ENCODE peak calls at places on chromosomes 4 and X, in four cellular contexts. One of them, this sample, is unnamed.

GRCh38 chrX:47539860-47540259 is 21.1 kb upstream of the ARAF start:
- DNase-seq in fibroblast of the aortic adventitia: peak
- DNase-seq in heart right ventricle: no peak
- DNase-seq in psoas muscle: no peak
- DNase-seq in this sample: no peak

GRCh38 chr4:15294202-15294601 is 133.6 kb upstream of the C1QTNF7 start:
- DNase-seq in fibroblast of the aortic adventitia: no peak
- DNase-seq in heart right ventricle: no peak
- DNase-seq in psoas muscle: no peak
- DNase-seq in this sample: no peak

GRCh38 chr4:125316391-125316780 is 1.6 kb downstream of the FAT4 start:
- DNase-seq in fibroblast of the aortic adventitia: no peak
- DNase-seq in heart right ventricle: peak
- DNase-seq in psoas muscle: peak
- DNase-seq in this sample: no peak

GRCh38 chr4:896216-896615 is 35.9 kb downstream of the GAK start:
- DNase-seq in fibroblast of the aortic adventitia: no peak
- DNase-seq in heart right ventricle: no peak
- DNase-seq in psoas muscle: no peak
- DNase-seq in this sample: no peak

GRCh38 chr4:185566425-185566824 is 31.1 kb upstream of the PDLIM3 start:
- DNase-seq in fibroblast of the aortic adventitia: no peak
- DNase-seq in heart right ventricle: peak
- DNase-seq in psoas muscle: no peak
- DNase-seq in this sample: no peak

GRCh38 chr4:73538162-73538561 is 56.6 kb downstream of the AFM start:
- DNase-seq in fibroblast of the aortic adventitia: no peak
- DNase-seq in heart right ventricle: no peak
- DNase-seq in psoas muscle: no peak
- DNase-seq in this sample: no peak

GRCh38 chr4:30837131-30837539 is 117.0 kb downstream of the PCDH7 start:
- DNase-seq in fibroblast of the aortic adventitia: peak
- DNase-seq in heart right ventricle: no peak
- DNase-seq in psoas muscle: no peak
- DNase-seq in this sample: no peak

GRCh38 chr4:60724623-60725022 is 475.5 kb upstream of the ADGRL3 start:
- DNase-seq in fibroblast of the aortic adventitia: peak
- DNase-seq in heart right ventricle: peak
- DNase-seq in psoas muscle: no peak
- DNase-seq in this sample: no peak

GRCh38 chrX:40392599-40392998 is 188.2 kb upstream of the ATP6AP2 start:
- DNase-seq in fibroblast of the aortic adventitia: no peak
- DNase-seq in heart right ventricle: no peak
- DNase-seq in psoas muscle: no peak
- DNase-seq in this sample: no peak

GRCh38 chrX:437636-438390 is 51.1 kb upstream of the PPP2R3B start:
- DNase-seq in fibroblast of the aortic adventitia: no peak
- DNase-seq in heart right ventricle: no peak
- DNase-seq in psoas muscle: peak
- DNase-seq in this sample: no peak

GRCh38 chr4:188372051-188372450 is 232.8 kb downstream of the TRIML1 start:
- DNase-seq in fibroblast of the aortic adventitia: no peak
- DNase-seq in heart right ventricle: no peak
- DNase-seq in psoas muscle: no peak
- DNase-seq in this sample: no peak

GRCh38 chrX:153862369-153863250 is 23.4 kb downstream of the L1CAM start:
- DNase-seq in fibroblast of the aortic adventitia: no peak
- DNase-seq in heart right ventricle: no peak
- DNase-seq in psoas muscle: no peak
- DNase-seq in this sample: no peak

GRCh38 chr4:3807311-3807710 is 41.1 kb downstream of the ADRA2C start:
- DNase-seq in fibroblast of the aortic adventitia: no peak
- DNase-seq in heart right ventricle: no peak
- DNase-seq in psoas muscle: no peak
- DNase-seq in this sample: no peak

GRCh38 chrX:21975242-21975641 is 34.7 kb downstream of the SMS start:
- DNase-seq in fibroblast of the aortic adventitia: no peak
- DNase-seq in heart right ventricle: no peak
- DNase-seq in psoas muscle: no peak
- DNase-seq in this sample: no peak

GRCh38 chr4:108168672-108169562 is at the start of gene LEF1:
- DNase-seq in fibroblast of the aortic adventitia: peak
- DNase-seq in heart right ventricle: no peak
- DNase-seq in psoas muscle: peak
- DNase-seq in this sample: peak

GRCh38 chr4:11805837-11806236 is 377.1 kb upstream of the HS3ST1 start:
- DNase-seq in fibroblast of the aortic adventitia: peak
- DNase-seq in heart right ventricle: no peak
- DNase-seq in psoas muscle: no peak
- DNase-seq in this sample: peak

GRCh38 chr4:15906024-15906443 is 32.5 kb downstream of the FGFBP1 start:
- DNase-seq in fibroblast of the aortic adventitia: no peak
- DNase-seq in heart right ventricle: no peak
- DNase-seq in psoas muscle: no peak
- DNase-seq in this sample: no peak

GRCh38 chrX:2829066-2829430 is 318 bp downstream of the GYG2 start:
- DNase-seq in fibroblast of the aortic adventitia: no peak
- DNase-seq in heart right ventricle: no peak
- DNase-seq in psoas muscle: no peak
- DNase-seq in this sample: no peak

GRCh38 chrX:81348388-81348787 is 146.5 kb downstream of the SH3BGRL start:
- DNase-seq in fibroblast of the aortic adventitia: no peak
- DNase-seq in heart right ventricle: no peak
- DNase-seq in psoas muscle: no peak
- DNase-seq in this sample: no peak

GRCh38 chr4:26813698-26814097 is 46.9 kb upstream of the STIM2 start:
- DNase-seq in fibroblast of the aortic adventitia: no peak
- DNase-seq in heart right ventricle: peak
- DNase-seq in psoas muscle: no peak
- DNase-seq in this sample: no peak

GRCh38 chrX:131734621-131735020 is 190.7 kb downstream of the OR13H1 start:
- DNase-seq in fibroblast of the aortic adventitia: peak
- DNase-seq in heart right ventricle: peak
- DNase-seq in psoas muscle: peak
- DNase-seq in this sample: no peak

GRCh38 chr4:163949976-163950601 is 455.6 kb downstream of the TMA16 start:
- DNase-seq in fibroblast of the aortic adventitia: no peak
- DNase-seq in heart right ventricle: no peak
- DNase-seq in psoas muscle: peak
- DNase-seq in this sample: no peak

GRCh38 chrX:133265331-133265730 is 47.2 kb upstream of the TFDP3 start:
- DNase-seq in fibroblast of the aortic adventitia: no peak
- DNase-seq in heart right ventricle: no peak
- DNase-seq in psoas muscle: no peak
- DNase-seq in this sample: no peak

GRCh38 chr4:81472249-81473085 is 760 bp upstream of the RASGEF1B start:
- DNase-seq in fibroblast of the aortic adventitia: peak
- DNase-seq in heart right ventricle: peak
- DNase-seq in psoas muscle: no peak
- DNase-seq in this sample: peak

GRCh38 chr4:103197765-103198110 is 405 bp downstream of the CENPE start:
- DNase-seq in fibroblast of the aortic adventitia: no peak
- DNase-seq in heart right ventricle: no peak
- DNase-seq in psoas muscle: no peak
- DNase-seq in this sample: peak

GRCh38 chrX:147376601-147377387 is 534.9 kb upstream of the FMR1 start:
- DNase-seq in fibroblast of the aortic adventitia: no peak
- DNase-seq in heart right ventricle: no peak
- DNase-seq in psoas muscle: peak
- DNase-seq in this sample: no peak

GRCh38 chr4:41573458-41574129 is 35.6 kb downstream of the LIMCH1 start:
- DNase-seq in fibroblast of the aortic adventitia: peak
- DNase-seq in heart right ventricle: no peak
- DNase-seq in psoas muscle: no peak
- DNase-seq in this sample: no peak

GRCh38 chrX:11462136-11462535 is 168.9 kb downstream of the AMELX start:
- DNase-seq in fibroblast of the aortic adventitia: no peak
- DNase-seq in heart right ventricle: no peak
- DNase-seq in psoas muscle: no peak
- DNase-seq in this sample: no peak

GRCh38 chr4:92234393-92235176 is 69.2 kb upstream of the GRID2 start:
- DNase-seq in fibroblast of the aortic adventitia: peak
- DNase-seq in heart right ventricle: no peak
- DNase-seq in psoas muscle: no peak
- DNase-seq in this sample: no peak

GRCh38 chr4:146949559-146949958 is 3.9 kb upstream of the TTC29 start:
- DNase-seq in fibroblast of the aortic adventitia: no peak
- DNase-seq in heart right ventricle: no peak
- DNase-seq in psoas muscle: no peak
- DNase-seq in this sample: no peak
- H3K4me3 ChIP-seq in fibroblast of the aortic adventitia: no peak
- H3K4me3 ChIP-seq in heart right ventricle: no peak
- H3K4me3 ChIP-seq in psoas muscle: no peak
- H3K4me3 ChIP-seq in this sample: no peak

GRCh38 chr4:84722720-84723119 is 139.8 kb downstream of the CDS1 start:
- DNase-seq in fibroblast of the aortic adventitia: no peak
- DNase-seq in heart right ventricle: no peak
- DNase-seq in psoas muscle: no peak
- DNase-seq in this sample: no peak

GRCh38 chr4:84719115-84719514 is 136.2 kb downstream of the CDS1 start:
- DNase-seq in fibroblast of the aortic adventitia: peak
- DNase-seq in heart right ventricle: no peak
- DNase-seq in psoas muscle: no peak
- DNase-seq in this sample: no peak

DNA sequence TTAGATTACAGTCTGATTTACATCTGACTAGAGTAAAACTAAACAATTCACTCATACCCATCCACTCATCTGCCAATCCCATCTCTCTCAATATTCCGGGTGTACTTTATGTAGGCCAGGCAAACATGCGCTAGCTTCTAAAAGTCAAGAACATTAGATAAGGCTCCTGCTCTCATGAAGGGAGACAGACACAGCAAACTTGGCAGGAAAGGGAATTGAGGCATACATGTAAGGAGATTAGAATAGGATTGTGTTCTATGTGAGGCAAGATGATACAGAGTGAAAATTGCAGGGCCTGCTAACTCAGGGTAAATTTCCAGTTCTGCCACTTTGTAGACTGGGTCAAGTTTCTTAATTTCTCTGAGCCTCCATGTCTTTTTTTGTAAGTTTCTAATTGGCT is 135.8 kb downstream of the CDS1 start:
- DNase-seq in fibroblast of the aortic adventitia: peak
- DNase-seq in heart right ventricle: peak
- DNase-seq in psoas muscle: no peak
- DNase-seq in this sample: no peak
- H3K4me3 ChIP-seq in fibroblast of the aortic adventitia: no peak
- H3K4me3 ChIP-seq in heart right ventricle: no peak
- H3K4me3 ChIP-seq in psoas muscle: no peak
- H3K4me3 ChIP-seq in this sample: no peak

DNA sequence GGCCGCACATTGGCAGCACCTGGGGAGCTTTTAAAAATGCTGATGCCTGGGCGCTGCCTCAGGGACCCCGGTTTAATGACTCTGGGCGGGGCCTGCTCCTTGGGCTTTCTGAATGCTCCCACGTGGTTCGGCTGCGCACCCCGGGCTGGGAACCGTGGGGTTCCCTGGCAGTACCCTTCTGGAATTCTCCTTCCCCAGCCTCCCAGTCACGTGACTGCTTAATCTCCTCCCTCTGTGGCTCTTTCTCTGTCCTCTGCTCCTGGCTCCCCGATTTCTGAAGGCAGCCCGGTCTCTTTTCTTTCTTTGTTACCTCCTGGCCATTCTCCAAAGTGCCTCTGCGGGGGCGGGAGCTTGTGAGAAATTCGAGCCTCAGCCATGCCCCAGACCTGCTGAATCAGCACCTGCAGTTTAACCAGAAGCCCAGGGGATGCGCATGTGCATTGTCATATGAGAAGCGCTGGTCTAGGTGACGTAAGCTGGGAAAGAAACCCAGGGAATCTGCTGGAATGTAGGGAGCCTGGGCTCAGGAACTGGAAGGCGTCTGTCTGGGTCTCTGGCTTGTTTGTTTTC is 16.6 kb downstream of the CLCN4 start:
- DNase-seq in fibroblast of the aortic adventitia: peak
- DNase-seq in heart right ventricle: peak
- DNase-seq in psoas muscle: peak
- DNase-seq in this sample: no peak
- H3K4me3 ChIP-seq in fibroblast of the aortic adventitia: no peak
- H3K4me3 ChIP-seq in heart right ventricle: no peak
- H3K4me3 ChIP-seq in psoas muscle: peak
- H3K4me3 ChIP-seq in this sample: no peak

GRCh38 chr4:112510468-112511293 is 5.3 kb downstream of the NEUROG2 start:
- DNase-seq in fibroblast of the aortic adventitia: no peak
- DNase-seq in heart right ventricle: no peak
- DNase-seq in psoas muscle: no peak
- DNase-seq in this sample: no peak
- H3K4me3 ChIP-seq in fibroblast of the aortic adventitia: peak
- H3K4me3 ChIP-seq in heart right ventricle: peak
- H3K4me3 ChIP-seq in psoas muscle: peak
- H3K4me3 ChIP-seq in this sample: no peak

GRCh38 chr4:18846313-18846712 is 824.8 kb upstream of the LCORL start:
- DNase-seq in fibroblast of the aortic adventitia: no peak
- DNase-seq in heart right ventricle: no peak
- DNase-seq in psoas muscle: no peak
- DNase-seq in this sample: no peak

GRCh38 chr4:18850763-18851331 is 829.3 kb upstream of the LCORL start:
- DNase-seq in fibroblast of the aortic adventitia: no peak
- DNase-seq in heart right ventricle: no peak
- DNase-seq in psoas muscle: no peak
- DNase-seq in this sample: no peak

GRCh38 chr4:18842431-18842830 is 820.9 kb upstream of the LCORL start:
- DNase-seq in fibroblast of the aortic adventitia: no peak
- DNase-seq in heart right ventricle: no peak
- DNase-seq in psoas muscle: no peak
- DNase-seq in this sample: no peak

GRCh38 chr4:18844726-18845125 is 823.2 kb upstream of the LCORL start:
- DNase-seq in fibroblast of the aortic adventitia: no peak
- DNase-seq in heart right ventricle: no peak
- DNase-seq in psoas muscle: no peak
- DNase-seq in this sample: no peak

DNA sequence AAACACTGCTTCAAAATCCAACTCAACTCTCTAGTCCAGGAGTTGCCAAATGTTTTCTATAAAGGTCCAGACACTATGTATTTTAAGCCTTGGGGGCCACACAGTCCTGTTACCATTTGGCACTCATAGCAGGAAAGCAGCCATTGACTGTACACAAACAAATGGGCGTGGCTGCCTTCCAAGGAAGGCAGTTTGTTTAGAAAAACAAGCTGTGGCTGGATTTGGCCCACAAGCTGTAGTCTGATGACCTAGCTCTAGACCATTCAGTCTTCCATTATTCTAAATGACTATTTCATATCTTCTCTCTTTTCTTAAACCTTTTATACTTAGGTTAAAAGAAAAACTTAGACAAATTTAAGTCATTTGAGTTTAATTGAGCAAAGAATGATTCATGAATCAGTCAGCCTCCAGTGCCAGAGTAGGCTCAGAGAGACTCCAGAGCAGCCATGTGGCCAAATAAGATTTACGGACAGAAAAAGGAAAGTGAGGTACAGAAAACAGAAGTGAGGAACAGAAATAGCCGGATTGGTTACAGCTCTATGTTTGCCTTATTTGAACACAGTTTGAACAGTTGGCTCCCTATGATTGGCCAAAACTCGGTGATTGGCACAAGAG is 825.8 kb upstream of the LCORL start:
- DNase-seq in fibroblast of the aortic adventitia: no peak
- DNase-seq in heart right ventricle: no peak
- DNase-seq in psoas muscle: no peak
- DNase-seq in this sample: no peak
- H3K4me3 ChIP-seq in fibroblast of the aortic adventitia: no peak
- H3K4me3 ChIP-seq in heart right ventricle: no peak
- H3K4me3 ChIP-seq in psoas muscle: no peak
- H3K4me3 ChIP-seq in this sample: no peak